ENCODE peak calls at places on chromosomes 7 and 10, in nine cellular contexts. T, A, C, I, J, V, B, D and E are unnamed samples.
A peak's percentile ranks its signal among the peaks of the same experiment; 100 is the strongest.

GRCh38 chr10:48282829-48283228 is 8.3 kb upstream of the FRMPD2 start:
- DNase-seq in T (no peak), A (no peak), C (no peak), I (no peak), J (no peak), V (no peak), B (no peak), D (no peak), E (no peak)

GRCh38 chr10:8725343-8725742 is 670.9 kb downstream of the GATA3 start:
- DNase-seq in T (no peak), A (no peak), C (no peak), I (no peak), J (no peak), V (no peak), B (no peak), D (no peak), E (no peak)

GRCh38 chr7:46079421-46079820 is 158.3 kb upstream of the IGFBP3 start:
- DNase-seq in T (no peak), A (no peak), C (no peak), I (no peak), J (no peak), V (no peak), B (no peak), D (no peak), E (no peak)

GRCh38 chr10:21020545-21020944 is 123.4 kb upstream of the NEBL start:
- DNase-seq in T (no peak), A (no peak), C (no peak), I (peak; percentile 22), J (no peak), V (no peak), B (no peak), D (peak; percentile 51), E (peak; percentile 19)

GRCh38 chr7:136018104-136018503 is 40.9 kb upstream of the MTPN start:
- DNase-seq in T (no peak), A (no peak), C (peak; percentile 34), I (peak; percentile 10), J (no peak), V (no peak), B (no peak), D (no peak), E (no peak)

GRCh38 chr7:2417981-2418481 is 14.6 kb downstream of the CHST12 start:
- DNase-seq in T (no peak), A (peak; percentile 63), C (peak; percentile 62), I (no peak), J (no peak), V (no peak), B (no peak), D (no peak), E (no peak)

GRCh38 chr7:151398446-151399304 is 11.2 kb downstream of the WDR86 start:
- DNase-seq in T (peak; percentile 32), A (no peak), C (no peak), I (no peak), J (no peak), V (no peak), B (no peak), D (no peak), E (no peak)

GRCh38 chr7:43758029-43758860 is at the start of gene BLVRA:
- DNase-seq in T (peak; percentile 78), A (peak; percentile 47), C (peak; percentile 16), I (peak; percentile 59), J (peak; percentile 43), V (peak; percentile 36), B (no peak), D (peak; percentile 90), E (no peak)

GRCh38 chr7:121398246-121398645 is 2.1 kb upstream of the FAM3C start:
- DNase-seq in T (no peak), A (no peak), C (no peak), I (no peak), J (no peak), V (no peak), B (no peak), D (no peak), E (peak; percentile 61)

GRCh38 chr7:140225562-140226249 is 48.9 kb upstream of the KDM7A start:
- DNase-seq in T (no peak), A (no peak), C (no peak), I (no peak), J (no peak), V (no peak), B (no peak), D (no peak), E (no peak)

GRCh38 chr10:31557854-31558253 is 238.8 kb downstream of the ZEB1 start:
- DNase-seq in T (no peak), A (no peak), C (no peak), I (no peak), J (no peak), V (no peak), B (no peak), D (no peak), E (no peak)

GRCh38 chr7:141387521-141388217 is 163.5 kb upstream of the AGK start:
- DNase-seq in T (no peak), A (no peak), C (no peak), I (no peak), J (no peak), V (no peak), B (no peak), D (no peak), E (no peak)

GRCh38 chr10:70940834-70941568 is 52.6 kb upstream of the PCBD1 start:
- DNase-seq in T (peak; percentile 76), A (no peak), C (no peak), I (no peak), J (no peak), V (peak; percentile 9), B (no peak), D (no peak), E (no peak)

GRCh38 chr10:17025444-17026295 is 103.9 kb downstream of the CUBN start:
- DNase-seq in T (no peak), A (no peak), C (peak; percentile 100), I (peak; percentile 99), J (peak; percentile 66), V (no peak), B (peak; percentile 5), D (no peak), E (peak; percentile 21)

GRCh38 chr7:17640730-17641377 is 299.4 kb downstream of the SNX13 start:
- DNase-seq in T (no peak), A (no peak), C (no peak), I (peak; percentile 67), J (no peak), V (peak; percentile 9), B (no peak), D (peak; percentile 18), E (peak; percentile 46)

GRCh38 chr10:11425288-11425595 is 186.2 kb downstream of the USP6NL start:
- DNase-seq in T (no peak), A (no peak), C (no peak), I (no peak), J (no peak), V (no peak), B (no peak), D (no peak), E (no peak)

GRCh38 chr7:92295391-92295790 is 49.6 kb downstream of the ANKIB1 start:
- DNase-seq in T (no peak), A (no peak), C (peak; percentile 9), I (no peak), J (no peak), V (no peak), B (no peak), D (no peak), E (no peak)

GRCh38 chr7:3174515-3175318 is 126.3 kb upstream of the SDK1 start:
- DNase-seq in T (no peak), A (no peak), C (no peak), I (no peak), J (no peak), V (peak; percentile 8), B (no peak), D (no peak), E (peak; percentile 18)

GRCh38 chr7:154744861-154745258 is 258.1 kb downstream of the PAXIP1 start:
- DNase-seq in T (no peak), A (no peak), C (no peak), I (no peak), J (no peak), V (no peak), B (no peak), D (no peak), E (no peak)